ENCODE peak calls at places on chromosomes 12 and 14, in five cellular contexts. F is neuronal stem cell, G is mesenchymal stem cell, T is IMR-90, R is H1. N is an unnamed sample.
A peak's percentile ranks its signal among the peaks of the same experiment; 100 is the strongest.

GRCh38 chr12:77031745-77032144 is 33.6 kb downstream of the E2F7 start:
- DNase-seq in F (no peak), G (peak; percentile 17), T (peak; percentile 61), R (no peak), N (peak; percentile 21)

GRCh38 chr12:17853054-17853453 is 236.9 kb downstream of the RERGL start:
- DNase-seq in F (no peak), G (no peak), T (no peak), R (no peak), N (no peak)

GRCh38 chr12:77189463-77189862 is 124.1 kb upstream of the E2F7 start:
- DNase-seq in F (no peak), G (peak; percentile 68), T (peak; percentile 80), R (no peak), N (no peak)

GRCh38 chr12:62263956-62264355 is 3.8 kb downstream of the USP15 start:
- DNase-seq in F (no peak), G (no peak), T (no peak), R (no peak), N (no peak)

GRCh38 chr12:916240-916639 is 33.3 kb downstream of the RAD52 start:
- DNase-seq in F (no peak), G (no peak), T (no peak), R (no peak), N (no peak)

GRCh38 chr12:55728185-55728931 is 451 bp downstream of the CD63 start:
- DNase-seq in F (no peak), G (peak; percentile 64), T (peak; percentile 53), R (no peak), N (peak; percentile 46)

GRCh38 chr14:94953541-94954260 is 183.8 kb upstream of the GSC start:
- DNase-seq in F (no peak), G (no peak), T (no peak), R (no peak), N (no peak)

GRCh38 chr12:53944907-53945847 is 6.5 kb downstream of the HOXC13 start:
- DNase-seq in F (no peak), G (no peak), T (no peak), R (peak; percentile 59), N (no peak)

GRCh38 chr14:101734241-101734847 is 27.2 kb upstream of the PPP2R5C start:
- DNase-seq in F (no peak), G (no peak), T (no peak), R (no peak), N (no peak)

GRCh38 chr12:12327802-12328201 is 22.2 kb downstream of the MANSC1 start:
- DNase-seq in F (no peak), G (peak; percentile 73), T (peak; percentile 73), R (no peak), N (peak; percentile 87)

GRCh38 chr14:84770030-84770429 is 759.9 kb upstream of the FLRT2 start:
- DNase-seq in F (no peak), G (no peak), T (no peak), R (no peak), N (no peak)

GRCh38 chr14:104886690-104887622 is 21.9 kb downstream of the CEP170B start:
- DNase-seq in F (no peak), G (no peak), T (no peak), R (peak; percentile 38), N (no peak)

GRCh38 chr12:58596381-58596780 is 323.9 kb downstream of the LRIG3 start:
- DNase-seq in F (no peak), G (no peak), T (no peak), R (no peak), N (peak; percentile 56)

GRCh38 chr14:91317381-91318313 is 73.1 kb upstream of the GPR68 start:
- DNase-seq in F (no peak), G (no peak), T (no peak), R (no peak), N (no peak)

GRCh38 chr14:29810657-29811056 is 117.0 kb downstream of the PRKD1 start:
- DNase-seq in F (no peak), G (no peak), T (no peak), R (no peak), N (no peak)

GRCh38 chr12:49198431-49199155 is 9.7 kb upstream of the TUBA1A start:
- DNase-seq in F (no peak), G (peak; percentile 46), T (peak; percentile 94), R (no peak), N (peak; percentile 82)

GRCh38 chr12:9345163-9345562 is 137.0 kb upstream of the PZP start:
- DNase-seq in F (no peak), G (no peak), T (no peak), R (no peak), N (no peak)

DNA sequence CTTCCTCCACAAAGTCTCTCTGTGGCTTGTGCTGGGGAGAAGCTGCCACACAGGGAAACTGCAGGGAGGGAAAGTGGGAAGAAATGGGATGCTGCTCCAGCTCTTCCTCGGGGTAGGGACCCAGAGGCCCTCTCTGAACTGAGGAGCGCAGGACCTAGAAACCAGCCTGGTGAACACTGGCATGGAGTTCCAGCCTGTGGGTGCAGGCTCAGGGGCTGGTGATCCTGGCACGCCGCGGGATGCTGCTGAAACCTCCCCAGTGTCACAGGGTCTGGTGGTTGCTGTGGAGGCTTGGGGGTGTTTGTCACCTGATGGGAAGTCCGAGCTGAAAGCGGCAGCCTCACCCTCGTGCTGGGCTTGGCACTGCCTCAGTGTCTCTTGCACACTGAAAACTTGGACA is 5.2 kb upstream of the KRT75 start:
- DNase-seq in F (no peak), G (no peak), T (no peak), R (no peak), N (no peak)
- H3K79me1 ChIP-seq in F (no peaks in the 10 kb centered on the region), G (no peaks in the 10 kb centered on the region), T (no peaks in the 10 kb centered on the region), R (no peaks in the 10 kb centered on the region), N (no peaks in the 10 kb centered on the region)

GRCh38 chr12:95054206-95054605 is 19.2 kb downstream of the NR2C1 start:
- DNase-seq in F (no peak), G (no peak), T (no peak), R (no peak), N (no peak)
- H3K4me3 ChIP-seq in F (no peak overlapping the region), G (no peak overlapping the region), T (no peak overlapping the region), R (no peak overlapping the region), N (no peak overlapping the region)

DNA sequence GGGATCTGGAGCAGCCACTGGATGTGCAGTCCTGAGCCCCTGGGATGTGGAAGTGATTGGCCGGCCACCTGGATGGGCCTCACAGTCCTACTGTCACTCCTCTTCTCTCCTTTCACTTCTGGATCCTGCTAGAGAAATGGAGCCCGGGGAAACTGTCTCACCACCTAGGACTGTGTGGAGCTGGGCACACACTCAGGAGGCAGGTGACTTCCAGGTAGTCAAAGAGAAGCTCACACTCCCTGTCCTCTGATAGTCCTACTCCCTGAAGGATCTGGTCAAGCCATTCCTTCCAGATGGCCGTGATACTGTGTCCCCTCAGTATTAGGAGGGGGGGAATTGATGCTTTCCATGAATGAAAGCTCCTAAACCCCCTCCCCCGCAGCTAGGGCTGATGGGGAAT is 201.1 kb downstream of the ZFP36L1 start:
- DNase-seq in F (no peak), G (no peak), T (no peak), R (no peak), N (no peak)
- H3K79me1 ChIP-seq in F (no peaks in the 10 kb centered on the region), G (no peaks in the 10 kb centered on the region), T (no peaks in the 10 kb centered on the region), R (no peaks in the 10 kb centered on the region), N (no peaks in the 10 kb centered on the region)

GRCh38 chr14:53509227-53509822 is 356.2 kb upstream of the DDHD1 start:
- DNase-seq in F (no peak), G (peak; percentile 62), T (peak; percentile 92), R (no peak), N (peak; percentile 13)

GRCh38 chr14:53515264-53515663 is 362.1 kb upstream of the DDHD1 start:
- DNase-seq in F (no peak), G (peak; percentile 35), T (peak; percentile 37), R (no peak), N (no peak)

GRCh38 chr14:53510281-53510912 is 357.3 kb upstream of the DDHD1 start:
- DNase-seq in F (no peak), G (no peak), T (no peak), R (no peak), N (no peak)

DNA sequence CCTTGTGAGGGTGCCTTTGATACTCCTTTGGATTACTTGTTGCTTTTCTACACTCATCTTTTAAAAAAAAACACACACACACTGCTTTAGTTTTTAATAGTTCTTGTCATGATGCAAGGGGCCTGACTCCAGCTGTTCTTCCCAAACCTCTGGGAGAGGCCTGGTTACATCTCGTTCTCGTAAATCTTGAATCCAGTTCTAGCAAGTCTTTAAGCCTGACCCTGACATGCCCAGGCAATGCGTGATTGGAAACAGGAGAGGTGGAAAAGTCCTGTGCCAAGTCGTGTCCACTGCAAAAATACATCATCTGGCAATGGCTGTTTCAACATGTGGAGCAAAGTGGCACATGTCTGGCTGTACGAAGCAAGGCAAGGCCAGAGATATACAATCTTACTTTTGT is 356.7 kb upstream of the DDHD1 start:
- DNase-seq in F (no peak), G (peak; percentile 43), T (peak; percentile 70), R (no peak), N (no peak)
- H3K4me3 ChIP-seq in F (no peak overlapping the region), G (no peak overlapping the region), T (no peak overlapping the region), R (no peak overlapping the region), N (no peak overlapping the region)

GRCh38 chr12:130609966-130610365 is 106.1 kb downstream of the RIMBP2 start:
- DNase-seq in F (no peak), G (no peak), T (no peak), R (no peak), N (no peak)
- H3K79me1 ChIP-seq in F (no peaks in the 10 kb centered on the region), G (no peaks in the 10 kb centered on the region), T (no peaks in the 10 kb centered on the region), R (no peaks in the 10 kb centered on the region), N (no peaks in the 10 kb centered on the region)

GRCh38 chr14:73745571-73746539 is 31.7 kb upstream of the PNMA1 start:
- DNase-seq in F (no peak), G (no peak), T (no peak), R (no peak), N (no peak)
- H3K4me3 ChIP-seq in F (no peak overlapping the region), G (no peak overlapping the region), T (no peak overlapping the region), R (no peak overlapping the region), N (no peak overlapping the region)

GRCh38 chr12:128800606-128801005 is 23.2 kb downstream of the SLC15A4 start:
- DNase-seq in F (no peak), G (no peak), T (no peak), R (no peak), N (no peak)

GRCh38 chr12:128804762-128805161 is 19.0 kb downstream of the SLC15A4 start:
- DNase-seq in F (no peak), G (no peak), T (no peak), R (no peak), N (no peak)

GRCh38 chr12:128803788-128804187 is 20.0 kb downstream of the SLC15A4 start:
- DNase-seq in F (no peak), G (no peak), T (no peak), R (no peak), N (no peak)

GRCh38 chr12:128801879-128802391 is 21.8 kb downstream of the SLC15A4 start:
- DNase-seq in F (no peak), G (peak; percentile 27), T (peak; percentile 78), R (no peak), N (no peak)

DNA sequence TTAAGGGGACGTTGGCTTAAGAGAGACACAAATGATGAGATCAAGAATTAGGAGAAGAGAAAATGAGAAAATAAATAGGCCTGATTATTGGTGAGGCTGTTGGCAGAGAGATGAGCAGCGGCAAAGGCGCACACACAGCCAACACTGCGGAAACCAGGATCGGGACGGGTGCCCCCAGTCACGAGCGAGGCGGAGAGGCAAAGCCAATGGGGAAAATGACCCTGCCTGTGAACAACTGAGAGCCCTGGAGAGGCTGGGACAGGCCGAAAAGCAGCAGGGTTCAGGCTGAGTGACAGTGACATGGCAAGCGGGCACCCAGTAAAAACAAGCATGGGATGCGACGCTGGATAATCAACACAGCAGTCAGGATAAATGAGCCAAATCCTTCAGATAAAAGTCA is 21.0 kb downstream of the SLC15A4 start:
- DNase-seq in F (no peak), G (no peak), T (no peak), R (no peak), N (no peak)
- H3K79me1 ChIP-seq in F (peaks cover 2% of the 10 kb centered on the region), G (peaks cover 18% of the 10 kb centered on the region), T (peaks cover 24% of the 10 kb centered on the region), R (peaks cover 6% of the 10 kb centered on the region), N (peaks cover 13% of the 10 kb centered on the region)

N was measured in mesendoderm.